ENCODE peak calls at places on chromosomes 7 and 10, in seven cellular contexts. One of them, this sample, is unnamed. For H3K36me3, H3K9me3 and H3K4me1, the result is how much of the 10 kb centered on the place peaks cover.

GRCh38 chr7:155880721-155881120 is 68.5 kb upstream of the SHH start:
- DNase-seq in uterus: no peak
- DNase-seq in kidney: no peak
- DNase-seq in Peyer's patch: no peak
- DNase-seq in ascending aorta: no peak
- DNase-seq in fibroblast of lung: no peak
- DNase-seq in aorta: no peak
- DNase-seq in this sample: no peak

GRCh38 chr10:77641788-77642397 is 4.3 kb upstream of the KCNMA1 start:
- DNase-seq in uterus: peak
- DNase-seq in kidney: no peak
- DNase-seq in Peyer's patch: peak
- DNase-seq in ascending aorta: no peak
- DNase-seq in fibroblast of lung: peak
- DNase-seq in aorta: no peak
- DNase-seq in this sample: no peak

GRCh38 chr10:86940677-86941076 is 16.7 kb downstream of the MMRN2 start:
- DNase-seq in uterus: no peak
- DNase-seq in kidney: no peak
- DNase-seq in Peyer's patch: peak
- DNase-seq in ascending aorta: no peak
- DNase-seq in fibroblast of lung: no peak
- DNase-seq in aorta: no peak
- DNase-seq in this sample: no peak

GRCh38 chr7:75743455-75743859 is 4.7 kb upstream of the HIP1 start:
- DNase-seq in uterus: no peak
- DNase-seq in kidney: no peak
- DNase-seq in Peyer's patch: no peak
- DNase-seq in ascending aorta: no peak
- DNase-seq in fibroblast of lung: peak
- DNase-seq in aorta: no peak
- DNase-seq in this sample: no peak

GRCh38 chr7:17552952-17553351 is 254.5 kb downstream of the AHR start:
- DNase-seq in uterus: no peak
- DNase-seq in kidney: no peak
- DNase-seq in Peyer's patch: no peak
- DNase-seq in ascending aorta: no peak
- DNase-seq in fibroblast of lung: peak
- DNase-seq in aorta: no peak
- DNase-seq in this sample: no peak

GRCh38 chr10:89745903-89746302 is 44.5 kb downstream of the KIF20B start:
- DNase-seq in uterus: no peak
- DNase-seq in kidney: no peak
- DNase-seq in Peyer's patch: no peak
- DNase-seq in ascending aorta: no peak
- DNase-seq in fibroblast of lung: no peak
- DNase-seq in aorta: no peak
- DNase-seq in this sample: no peak

GRCh38 chr10:28326516-28327493 is 23.9 kb upstream of the MPP7 start:
- DNase-seq in uterus: peak
- DNase-seq in kidney: no peak
- DNase-seq in Peyer's patch: no peak
- DNase-seq in ascending aorta: peak
- DNase-seq in fibroblast of lung: peak
- DNase-seq in aorta: peak
- DNase-seq in this sample: peak

GRCh38 chr7:92061154-92061553 is 73.1 kb downstream of the CYP51A1 start:
- DNase-seq in uterus: no peak
- DNase-seq in kidney: no peak
- DNase-seq in Peyer's patch: no peak
- DNase-seq in ascending aorta: peak
- DNase-seq in fibroblast of lung: no peak
- DNase-seq in aorta: no peak
- DNase-seq in this sample: peak

GRCh38 chr7:149828357-149829309 is 9.5 kb upstream of the ZNF862 start:
- DNase-seq in uterus: no peak
- DNase-seq in kidney: peak
- DNase-seq in Peyer's patch: no peak
- DNase-seq in ascending aorta: no peak
- DNase-seq in fibroblast of lung: no peak
- DNase-seq in aorta: no peak
- DNase-seq in this sample: peak

GRCh38 chr10:108112218-108112617 is 947.7 kb upstream of the SORCS1 start:
- DNase-seq in uterus: no peak
- DNase-seq in kidney: no peak
- DNase-seq in Peyer's patch: no peak
- DNase-seq in ascending aorta: no peak
- DNase-seq in fibroblast of lung: no peak
- DNase-seq in aorta: no peak
- DNase-seq in this sample: no peak

GRCh38 chr10:79454259-79454658 is 8.8 kb upstream of the ZCCHC24 start:
- DNase-seq in uterus: no peak
- DNase-seq in kidney: no peak
- DNase-seq in Peyer's patch: no peak
- DNase-seq in ascending aorta: no peak
- DNase-seq in fibroblast of lung: peak
- DNase-seq in aorta: no peak
- DNase-seq in this sample: no peak

GRCh38 chr10:57992321-57993077 is 275.2 kb downstream of the IPMK start:
- DNase-seq in uterus: no peak
- DNase-seq in kidney: no peak
- DNase-seq in Peyer's patch: no peak
- DNase-seq in ascending aorta: no peak
- DNase-seq in fibroblast of lung: no peak
- DNase-seq in aorta: no peak
- DNase-seq in this sample: no peak

GRCh38 chr10:54282012-54282411 is 519.0 kb downstream of the PCDH15 start:
- DNase-seq in uterus: no peak
- DNase-seq in kidney: no peak
- DNase-seq in Peyer's patch: no peak
- DNase-seq in ascending aorta: no peak
- DNase-seq in fibroblast of lung: no peak
- DNase-seq in aorta: no peak
- DNase-seq in this sample: no peak

GRCh38 chr7:102814025-102814471 is 65.2 kb downstream of the FAM185A start:
- DNase-seq in uterus: no peak
- DNase-seq in kidney: no peak
- DNase-seq in Peyer's patch: no peak
- DNase-seq in ascending aorta: no peak
- DNase-seq in fibroblast of lung: peak
- DNase-seq in aorta: no peak
- DNase-seq in this sample: no peak

GRCh38 chr7:855686-856369 is 20.5 kb upstream of the GET4 start:
- DNase-seq in uterus: no peak
- DNase-seq in kidney: peak
- DNase-seq in Peyer's patch: no peak
- DNase-seq in ascending aorta: no peak
- DNase-seq in fibroblast of lung: no peak
- DNase-seq in aorta: no peak
- DNase-seq in this sample: no peak

GRCh38 chr7:859368-860030 is 16.9 kb upstream of the GET4 start:
- DNase-seq in uterus: no peak
- DNase-seq in kidney: no peak
- DNase-seq in Peyer's patch: no peak
- DNase-seq in ascending aorta: no peak
- DNase-seq in fibroblast of lung: no peak
- DNase-seq in aorta: no peak
- DNase-seq in this sample: no peak

GRCh38 chr7:854118-854775 is 22.0 kb downstream of the SUN1 start:
- DNase-seq in uterus: no peak
- DNase-seq in kidney: no peak
- DNase-seq in Peyer's patch: no peak
- DNase-seq in ascending aorta: no peak
- DNase-seq in fibroblast of lung: no peak
- DNase-seq in aorta: no peak
- DNase-seq in this sample: no peak

GRCh38 chr7:857661-858060 is 18.7 kb upstream of the GET4 start:
- DNase-seq in uterus: no peak
- DNase-seq in kidney: no peak
- DNase-seq in Peyer's patch: no peak
- DNase-seq in ascending aorta: no peak
- DNase-seq in fibroblast of lung: peak
- DNase-seq in aorta: no peak
- DNase-seq in this sample: no peak

GRCh38 chr7:856444-857095 is 19.8 kb upstream of the GET4 start:
- DNase-seq in uterus: no peak
- DNase-seq in kidney: no peak
- DNase-seq in Peyer's patch: no peak
- DNase-seq in ascending aorta: no peak
- DNase-seq in fibroblast of lung: no peak
- DNase-seq in aorta: no peak
- DNase-seq in this sample: peak
- H3K36me3 ChIP-seq in uterus: under half
- H3K36me3 ChIP-seq in kidney: under half
- H3K36me3 ChIP-seq in Peyer's patch: under half
- H3K36me3 ChIP-seq in ascending aorta: half or more
- H3K36me3 ChIP-seq in fibroblast of lung: half or more
- H3K36me3 ChIP-seq in aorta: under half
- H3K36me3 ChIP-seq in this sample: under half

DNA sequence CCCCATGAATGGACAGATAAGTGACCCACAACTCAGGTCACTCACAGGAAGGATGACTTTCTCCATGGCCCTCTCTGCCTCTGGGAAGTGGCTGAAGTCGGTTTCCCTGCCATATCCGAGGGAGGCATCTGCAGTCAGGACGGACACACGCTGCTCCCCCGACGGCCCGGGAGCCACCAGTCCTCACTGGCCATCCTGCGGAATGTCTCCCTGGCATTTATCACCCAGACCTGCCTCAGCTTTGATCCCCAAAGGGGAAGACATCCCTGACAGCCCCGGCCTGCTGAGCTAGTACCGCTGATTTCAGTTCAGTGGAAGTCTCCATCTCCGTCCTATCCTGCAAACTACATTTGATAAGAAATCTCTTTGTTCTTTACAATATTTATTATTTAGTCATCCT is 339.5 kb upstream of the MKI67 start:
- DNase-seq in uterus: no peak
- DNase-seq in kidney: no peak
- DNase-seq in Peyer's patch: no peak
- DNase-seq in ascending aorta: no peak
- DNase-seq in fibroblast of lung: no peak
- DNase-seq in aorta: peak
- DNase-seq in this sample: no peak
- H3K9me3 ChIP-seq in uterus: under half
- H3K9me3 ChIP-seq in kidney: under half
- H3K9me3 ChIP-seq in Peyer's patch: under half
- H3K9me3 ChIP-seq in ascending aorta: under half
- H3K9me3 ChIP-seq in fibroblast of lung: under half
- H3K9me3 ChIP-seq in aorta: under half
- H3K9me3 ChIP-seq in this sample: under half

GRCh38 chr10:71850021-71850744 is 868 bp downstream of the PSAP start:
- DNase-seq in uterus: no peak
- DNase-seq in kidney: no peak
- DNase-seq in Peyer's patch: no peak
- DNase-seq in ascending aorta: no peak
- DNase-seq in fibroblast of lung: no peak
- DNase-seq in aorta: peak
- DNase-seq in this sample: no peak

GRCh38 chr10:71849461-71849908 is 1.6 kb downstream of the PSAP start:
- DNase-seq in uterus: no peak
- DNase-seq in kidney: no peak
- DNase-seq in Peyer's patch: no peak
- DNase-seq in ascending aorta: no peak
- DNase-seq in fibroblast of lung: no peak
- DNase-seq in aorta: peak
- DNase-seq in this sample: no peak

GRCh38 chr10:71852335-71852937 is 1.4 kb upstream of the PSAP start:
- DNase-seq in uterus: no peak
- DNase-seq in kidney: peak
- DNase-seq in Peyer's patch: peak
- DNase-seq in ascending aorta: peak
- DNase-seq in fibroblast of lung: no peak
- DNase-seq in aorta: peak
- DNase-seq in this sample: peak

GRCh38 chr10:71848325-71849277 is 2.5 kb downstream of the PSAP start:
- DNase-seq in uterus: no peak
- DNase-seq in kidney: no peak
- DNase-seq in Peyer's patch: no peak
- DNase-seq in ascending aorta: no peak
- DNase-seq in fibroblast of lung: no peak
- DNase-seq in aorta: peak
- DNase-seq in this sample: no peak

DNA sequence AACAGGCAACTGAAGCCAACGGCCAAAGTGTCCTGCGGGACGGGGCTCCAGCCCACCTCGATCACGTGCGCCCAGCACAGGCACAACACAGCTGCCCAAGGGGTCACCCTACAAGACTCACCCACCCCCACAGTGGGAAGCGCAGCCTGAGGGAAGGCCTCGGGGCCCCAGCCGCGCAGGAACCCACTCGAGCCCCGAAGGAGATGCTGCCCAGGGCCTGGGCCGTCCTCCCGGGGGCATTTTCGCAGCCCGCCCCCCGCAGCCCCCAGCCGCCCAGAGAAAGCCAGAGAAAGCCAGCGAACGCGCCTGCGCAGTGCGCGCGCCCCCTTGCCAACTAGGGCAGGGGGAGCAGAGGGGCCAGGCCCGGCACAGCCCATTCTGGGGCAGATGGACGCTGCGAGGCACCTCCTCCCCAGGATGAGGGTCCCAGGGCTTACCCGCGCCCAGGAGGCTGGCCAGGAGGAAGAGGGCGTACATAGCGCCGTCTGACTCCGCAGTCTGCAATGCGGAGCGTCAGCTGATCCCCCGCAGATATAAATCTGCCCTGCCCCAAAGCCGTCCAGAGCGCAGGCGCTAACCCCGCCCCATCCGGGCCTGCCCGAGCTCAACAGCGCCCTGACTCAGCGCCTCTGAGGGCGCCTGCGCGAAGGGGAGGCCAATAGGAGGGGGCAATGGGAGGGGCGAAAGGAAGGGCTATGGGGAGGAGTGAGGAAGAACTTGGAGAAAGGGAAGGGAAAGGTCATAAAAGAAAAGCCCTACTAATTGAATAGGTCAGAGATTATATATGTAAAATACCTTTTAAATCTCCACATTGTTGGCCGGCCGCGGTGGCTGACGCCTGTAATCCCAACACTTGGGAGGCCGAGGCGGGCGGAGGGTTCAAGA is at the start of gene PSAP:
- DNase-seq in uterus: peak
- DNase-seq in kidney: peak
- DNase-seq in Peyer's patch: peak
- DNase-seq in ascending aorta: peak
- DNase-seq in fibroblast of lung: peak
- DNase-seq in aorta: peak
- DNase-seq in this sample: peak
- H3K4me1 ChIP-seq in uterus: under half
- H3K4me1 ChIP-seq in kidney: under half
- H3K4me1 ChIP-seq in Peyer's patch: under half
- H3K4me1 ChIP-seq in ascending aorta: under half
- H3K4me1 ChIP-seq in fibroblast of lung: under half
- H3K4me1 ChIP-seq in aorta: under half
- H3K4me1 ChIP-seq in this sample: under half

DNA sequence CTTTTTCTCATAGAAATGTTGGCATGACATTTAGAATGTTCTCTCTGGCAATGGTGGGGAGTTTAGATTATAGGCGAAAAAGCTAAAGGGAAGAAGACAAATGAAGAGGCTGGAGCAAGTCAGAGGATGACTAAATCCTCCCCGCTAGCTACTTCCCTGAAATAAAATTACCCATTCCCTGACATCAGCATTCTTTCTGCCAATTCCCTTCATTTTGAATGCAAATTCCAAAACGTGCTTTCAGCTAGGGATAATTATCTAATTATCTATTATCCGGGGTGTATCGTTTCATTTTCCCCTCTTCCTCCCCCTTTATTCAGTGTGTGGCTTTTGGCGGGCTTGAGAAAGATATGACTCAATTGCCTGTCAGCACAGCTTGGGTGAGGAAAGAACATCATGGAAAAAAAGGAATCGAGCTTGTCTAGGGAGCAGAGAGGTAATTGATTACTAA is 672.3 kb downstream of the TNS3 start:
- DNase-seq in uterus: no peak
- DNase-seq in kidney: no peak
- DNase-seq in Peyer's patch: no peak
- DNase-seq in ascending aorta: no peak
- DNase-seq in fibroblast of lung: peak
- DNase-seq in aorta: no peak
- DNase-seq in this sample: no peak
- H3K36me3 ChIP-seq in uterus: under half
- H3K36me3 ChIP-seq in kidney: under half
- H3K36me3 ChIP-seq in Peyer's patch: under half
- H3K36me3 ChIP-seq in ascending aorta: under half
- H3K36me3 ChIP-seq in fibroblast of lung: under half
- H3K36me3 ChIP-seq in aorta: under half
- H3K36me3 ChIP-seq in this sample: under half

This sample was measured in mucosa of descending colon.